ENCODE peak calls at places on chromosomes 16 and 17, in six cellular contexts. One of them, this sample, is unnamed.

GRCh38 chr16:11361043-11361442 is 15.8 kb downstream of the RMI2 start:
- DNase-seq in substantia nigra: no peak
- DNase-seq in breast epithelium: no peak
- DNase-seq in DMS53: no peak
- DNase-seq in astrocyte: no peak
- DNase-seq in BE2C: no peak
- DNase-seq in this sample: no peak

GRCh38 chr17:48486557-48486956 is 44.3 kb downstream of the HOXB1 start:
- DNase-seq in BE2C: no peak
- DNase-seq in DMS53: no peak
- DNase-seq in substantia nigra: no peak
- DNase-seq in breast epithelium: no peak
- DNase-seq in astrocyte: peak; percentile 100
- DNase-seq in this sample: no peak

GRCh38 chr16:8795818-8796217 is 1.6 kb downstream of the TMEM186 start:
- DNase-seq in DMS53: no peak
- DNase-seq in BE2C: no peak
- DNase-seq in astrocyte: no peak
- DNase-seq in substantia nigra: no peak
- DNase-seq in breast epithelium: no peak
- DNase-seq in this sample: no peak

GRCh38 chr16:82231021-82231787 is 61.2 kb upstream of the MPHOSPH6 start:
- DNase-seq in astrocyte: no peak
- DNase-seq in DMS53: no peak
- DNase-seq in BE2C: no peak
- DNase-seq in breast epithelium: no peak
- DNase-seq in substantia nigra: no peak
- DNase-seq in this sample: peak; percentile 78

GRCh38 chr17:71792966-71793365 is 327.9 kb upstream of the SOX9 start:
- DNase-seq in substantia nigra: no peak
- DNase-seq in BE2C: no peak
- DNase-seq in astrocyte: peak; percentile 97
- DNase-seq in DMS53: no peak
- DNase-seq in breast epithelium: no peak
- DNase-seq in this sample: no peak

GRCh38 chr16:50520451-50521245 is 27.5 kb upstream of the NKD1 start:
- DNase-seq in astrocyte: no peak
- DNase-seq in DMS53: peak; percentile 7
- DNase-seq in breast epithelium: no peak
- DNase-seq in BE2C: no peak
- DNase-seq in substantia nigra: peak; percentile 59
- DNase-seq in this sample: no peak

GRCh38 chr17:19703776-19704371 is 12.5 kb downstream of the SLC47A2 start:
- DNase-seq in breast epithelium: no peak
- DNase-seq in BE2C: no peak
- DNase-seq in substantia nigra: no peak
- DNase-seq in astrocyte: no peak
- DNase-seq in DMS53: no peak
- DNase-seq in this sample: no peak

GRCh38 chr16:28100810-28101532 is 37.5 kb upstream of the GSG1L start:
- DNase-seq in DMS53: no peak
- DNase-seq in substantia nigra: no peak
- DNase-seq in BE2C: no peak
- DNase-seq in breast epithelium: no peak
- DNase-seq in astrocyte: no peak
- DNase-seq in this sample: no peak

GRCh38 chr17:56587298-56587697 is 6.2 kb upstream of the NOG start:
- DNase-seq in substantia nigra: no peak
- DNase-seq in BE2C: no peak
- DNase-seq in DMS53: no peak
- DNase-seq in astrocyte: no peak
- DNase-seq in breast epithelium: no peak
- DNase-seq in this sample: no peak

This sample was measured in LNCaP clone FGC.